ENCODE peak calls at places on chromosomes 12 and 14, in six cellular contexts. K is NCI-H345, C is islet precursor cell, F is epithelial cell of esophagus, Z is right lobe of liver, X is left kidney. V is an unnamed sample.

GRCh38 chr12:31031951-31032335 is 41.7 kb upstream of the DDX11 start:
- DNase-seq in K (no peak), C (no peak), F (no peak), Z (no peak), X (no peak), V (no peak)

GRCh38 chr12:75349946-75350345 is 15.5 kb downstream of the GLIPR1L1 start:
- DNase-seq in K (no peak), C (peak; percentile 64), F (no peak), Z (no peak), X (peak; percentile 12), V (no peak)

GRCh38 chr14:39469094-39469710 is 37.0 kb upstream of the FBXO33 start:
- DNase-seq in K (no peak), C (peak; percentile 79), F (no peak), Z (no peak), X (peak; percentile 53), V (no peak)

GRCh38 chr14:104223101-104223809 is 84.9 kb downstream of the KIF26A start:
- DNase-seq in K (peak; percentile 65), C (no peak), F (no peak), Z (no peak), X (peak; percentile 88), V (no peak)

GRCh38 chr12:6554990-6555691 is 701 bp downstream of the IFFO1 start:
- DNase-seq in K (no peak), C (no peak), F (no peak), Z (no peak), X (no peak), V (no peak)

GRCh38 chr14:93960108-93960475 is 16.3 kb downstream of the ASB2 start:
- DNase-seq in K (no peak), C (no peak), F (no peak), Z (no peak), X (no peak), V (no peak)

GRCh38 chr14:82635931-82636330 is 1102.3 kb upstream of the SEL1L start:
- DNase-seq in K (no peak), C (no peak), F (no peak), Z (no peak), X (no peak), V (no peak)

GRCh38 chr12:6872073-6873048 is 742 bp downstream of the SPSB2 start:
- DNase-seq in K (peak; percentile 82), C (peak; percentile 96), F (peak; percentile 76), Z (peak; percentile 86), X (peak; percentile 94), V (no peak)

GRCh38 chr12:11134300-11134699 is at the start of gene TAS2R30:
- DNase-seq in K (no peak), C (no peak), F (no peak), Z (no peak), X (no peak), V (no peak)

GRCh38 chr12:54653025-54653424 is 4.9 kb upstream of the DCD start:
- DNase-seq in K (no peak), C (no peak), F (no peak), Z (no peak), X (no peak), V (no peak)

GRCh38 chr14:101723061-101723595 is 38.4 kb upstream of the PPP2R5C start:
- DNase-seq in K (no peak), C (peak; percentile 27), F (no peak), Z (no peak), X (no peak), V (no peak)

GRCh38 chr12:79988368-79988767 is 53.5 kb upstream of the PPP1R12A start:
- DNase-seq in K (no peak), C (no peak), F (no peak), Z (no peak), X (no peak), V (no peak)

GRCh38 chr14:100691395-100692025 is 35.2 kb upstream of the DLK1 start:
- DNase-seq in K (peak; percentile 84), C (no peak), F (peak; percentile 75), Z (no peak), X (peak; percentile 64), V (no peak)

GRCh38 chr14:105351920-105352871 is 37.6 kb downstream of the PACS2 start:
- DNase-seq in K (peak; percentile 91), C (peak; percentile 94), F (peak; percentile 93), Z (peak; percentile 91), X (peak; percentile 95), V (peak; percentile 58)

GRCh38 chr12:112049351-112049750 is 36.1 kb downstream of the ERP29 start:
- DNase-seq in K (no peak), C (no peak), F (no peak), Z (no peak), X (no peak), V (no peak)

GRCh38 chr14:74257988-74258704 is 18.9 kb downstream of the VSX2 start:
- DNase-seq in K (no peak), C (no peak), F (no peak), Z (no peak), X (peak; percentile 49), V (no peak)

GRCh38 chr14:71591929-71592328 is 340.3 kb upstream of the RGS6 start:
- DNase-seq in K (no peak), C (no peak), F (peak; percentile 71), Z (no peak), X (no peak), V (peak; percentile 39)

GRCh38 chr12:16330554-16330953 is 16.9 kb upstream of the MGST1 start:
- DNase-seq in K (peak; percentile 70), C (no peak), F (no peak), Z (no peak), X (no peak), V (no peak)

GRCh38 chr12:104736307-104736706 is 221.8 kb downstream of the SLC41A2 start:
- DNase-seq in K (no peak), C (no peak), F (no peak), Z (no peak), X (no peak), V (no peak)

GRCh38 chr12:27284751-27285150 is 40.7 kb downstream of the STK38L start:
- DNase-seq in K (no peak), C (no peak), F (no peak), Z (no peak), X (no peak), V (no peak)

GRCh38 chr14:44897844-44898151 is 63.9 kb downstream of the KLHL28 start:
- DNase-seq in K (no peak), C (no peak), F (no peak), Z (no peak), X (no peak), V (no peak)

GRCh38 chr12:89709994-89710872 is 1.6 kb upstream of the ATP2B1 start:
- DNase-seq in K (peak; percentile 47), C (peak; percentile 79), F (peak; percentile 47), Z (peak; percentile 67), X (peak; percentile 88), V (no peak)

GRCh38 chr12:4164591-4165558 is 108.7 kb upstream of the CCND2 start:
- DNase-seq in K (no peak), C (peak; percentile 92), F (peak; percentile 83), Z (no peak), X (peak; percentile 93), V (no peak)

GRCh38 chr14:55688566-55688965 is 108.6 kb downstream of the KTN1 start:
- DNase-seq in K (no peak), C (no peak), F (no peak), Z (no peak), X (no peak), V (no peak)

GRCh38 chr14:77301103-77301502 is 19.6 kb downstream of the POMT2 start:
- DNase-seq in K (peak; percentile 48), C (peak; percentile 95), F (peak; percentile 87), Z (peak; percentile 87), X (peak; percentile 93), V (peak; percentile 36)

GRCh38 chr14:55448146-55448614 is 7.8 kb upstream of the TBPL2 start:
- DNase-seq in K (no peak), C (peak; percentile 88), F (peak; percentile 98), Z (no peak), X (no peak), V (peak; percentile 84)

GRCh38 chr12:95319694-95320331 is 102.2 kb downstream of the VEZT start:
- DNase-seq in K (no peak), C (no peak), F (peak; percentile 38), Z (no peak), X (peak; percentile 13), V (no peak)

GRCh38 chr12:21677622-21678277 is 20.1 kb upstream of the LDHB start:
- DNase-seq in K (no peak), C (no peak), F (peak; percentile 82), Z (no peak), X (no peak), V (peak; percentile 40)

GRCh38 chr12:131636940-131637750 is 73.7 kb upstream of the SFSWAP start:
- DNase-seq in K (no peak), C (no peak), F (no peak), Z (no peak), X (no peak), V (no peak)

V was measured in epithelial cell of prostate.